ENCODE peak calls at places on chromosomes 6 and 20, in eight cellular contexts. E is left cardiac atrium; H is iris pigment epithelial cell; G is HCT116; M is activated CD4-positive, alpha-beta T cell treated with anti-CD3 and anti-CD28 coated beads for 24 hours; N is nephron progenitor cell; B is GF-D8; W is AG20443. J is an unnamed sample.

GRCh38 chr20:53087034-53087777 is 115.0 kb downstream of the TSHZ2 start:
- DNase-seq in E (no peak), H (no peak), G (no peak), M (no peak), N (no peak), B (no peak), W (peak; percentile 63), J (no peak)

GRCh38 chr20:23118766-23119165 is 32.6 kb upstream of the CD93 start:
- DNase-seq in E (no peak), H (no peak), G (no peak), M (no peak), N (no peak), B (no peak), W (no peak), J (no peak)

GRCh38 chr6:121506761-121507754 is 71.6 kb downstream of the GJA1 start:
- DNase-seq in E (no peak), H (peak; percentile 93), G (no peak), M (no peak), N (no peak), B (no peak), W (peak; percentile 18), J (no peak)

GRCh38 chr6:105986998-105987397 is 99.1 kb upstream of the PRDM1 start:
- DNase-seq in E (no peak), H (no peak), G (no peak), M (no peak), N (no peak), B (no peak), W (peak; percentile 79), J (no peak)

GRCh38 chr6:36911946-36912555 is 26.3 kb downstream of the C6orf89 start:
- DNase-seq in E (no peak), H (no peak), G (no peak), M (peak; percentile 18), N (no peak), B (peak; percentile 71), W (no peak), J (no peak)

GRCh38 chr6:150410906-150411305 is 42.1 kb downstream of the IYD start:
- DNase-seq in E (no peak), H (peak; percentile 54), G (no peak), M (no peak), N (no peak), B (no peak), W (no peak), J (no peak)

GRCh38 chr6:132506461-132506860 is 6.5 kb downstream of the STX7 start:
- DNase-seq in E (no peak), H (no peak), G (no peak), M (no peak), N (no peak), B (no peak), W (no peak), J (no peak)

GRCh38 chr6:3628143-3628840 is 123.2 kb downstream of the PXDC1 start:
- DNase-seq in E (no peak), H (no peak), G (no peak), M (no peak), N (no peak), B (no peak), W (no peak), J (peak; percentile 70)

GRCh38 chr6:169019727-169020491 is 233.7 kb downstream of the THBS2 start:
- DNase-seq in E (no peak), H (no peak), G (no peak), M (no peak), N (no peak), B (no peak), W (no peak), J (no peak)

J was measured in retina.